ENCODE peak calls at places on chromosomes 3 and 15, in five cellular contexts. B is fibroblast of lung, A is NB4, X is IMR-90, G is A549. Q is an unnamed sample.

GRCh38 chr15:87477759-87478687 is 778.5 kb downstream of the NTRK3 start:
- DNase-seq in B (peak), A (peak), X (peak), G (peak), Q (peak)

GRCh38 chr3:26015752-26016151 is 225.9 kb downstream of the OXSM start:
- DNase-seq in B (no peak), A (no peak), X (no peak), G (no peak), Q (no peak)

GRCh38 chr3:155334897-155335883 is 41.7 kb upstream of the STRIT1 start:
- DNase-seq in B (no peak), A (peak), X (no peak), G (no peak), Q (no peak)

GRCh38 chr3:153162513-153163348 is 705 bp downstream of the RAP2B start:
- DNase-seq in B (peak), A (peak), X (peak), G (no peak), Q (peak)

GRCh38 chr3:56137406-56137805 is 330.9 kb downstream of the ERC2 start:
- DNase-seq in B (peak), A (no peak), X (no peak), G (no peak), Q (peak)

GRCh38 chr15:31151301-31152233 is 50.0 kb upstream of the TRPM1 start:
- DNase-seq in B (no peak), A (no peak), X (no peak), G (no peak), Q (no peak)

GRCh38 chr3:195062866-195063540 is 208.0 kb downstream of the XXYLT1 start:
- DNase-seq in B (no peak), A (no peak), X (no peak), G (no peak), Q (no peak)

GRCh38 chr3:50533346-50533745 is 29.9 kb upstream of the CACNA2D2 start:
- DNase-seq in B (no peak), A (no peak), X (no peak), G (no peak), Q (no peak)

GRCh38 chr15:42020713-42021273 is at the start of gene PLA2G4E:
- DNase-seq in B (no peak), A (no peak), X (no peak), G (no peak), Q (no peak)

GRCh38 chr3:21942328-21942727 is 191.3 kb upstream of the ZNF385D start:
- DNase-seq in B (peak), A (no peak), X (peak), G (no peak), Q (peak)

GRCh38 chr3:124802702-124803101 is 72.5 kb downstream of the UMPS start:
- DNase-seq in B (no peak), A (no peak), X (no peak), G (no peak), Q (no peak)

DNA sequence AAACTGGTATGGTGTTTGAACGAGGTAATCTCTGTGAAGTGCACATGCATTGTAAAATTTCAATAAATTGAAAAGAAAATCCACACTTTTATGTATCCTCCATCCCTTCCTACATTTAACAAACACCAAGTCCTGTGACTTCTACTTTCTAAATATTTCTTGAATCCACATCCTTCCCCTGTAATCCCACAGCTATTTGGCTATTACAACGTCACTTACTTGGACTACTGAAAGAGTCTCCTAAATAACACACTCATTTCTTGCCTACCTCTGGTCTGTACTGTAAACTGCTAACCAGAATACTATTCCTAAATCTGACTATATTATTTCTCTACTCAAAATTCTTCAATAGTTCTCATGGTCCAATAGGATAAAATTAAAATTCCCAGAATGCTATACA is 176.1 kb downstream of the NEK10 start:
- DNase-seq in B (no peak), A (no peak), X (no peak), G (no peak), Q (peak)
- H3K4me3 ChIP-seq in B (no peak), A (no peak), X (no peak), G (no peak), Q (no peak)

GRCh38 chr3:109331692-109332091 is 5.7 kb downstream of the DPPA4 start:
- DNase-seq in B (no peak), A (no peak), X (no peak), G (no peak), Q (no peak)
- H3K4me3 ChIP-seq in B (no peak), A (no peak), X (no peak), G (no peak), Q (no peak)

DNA sequence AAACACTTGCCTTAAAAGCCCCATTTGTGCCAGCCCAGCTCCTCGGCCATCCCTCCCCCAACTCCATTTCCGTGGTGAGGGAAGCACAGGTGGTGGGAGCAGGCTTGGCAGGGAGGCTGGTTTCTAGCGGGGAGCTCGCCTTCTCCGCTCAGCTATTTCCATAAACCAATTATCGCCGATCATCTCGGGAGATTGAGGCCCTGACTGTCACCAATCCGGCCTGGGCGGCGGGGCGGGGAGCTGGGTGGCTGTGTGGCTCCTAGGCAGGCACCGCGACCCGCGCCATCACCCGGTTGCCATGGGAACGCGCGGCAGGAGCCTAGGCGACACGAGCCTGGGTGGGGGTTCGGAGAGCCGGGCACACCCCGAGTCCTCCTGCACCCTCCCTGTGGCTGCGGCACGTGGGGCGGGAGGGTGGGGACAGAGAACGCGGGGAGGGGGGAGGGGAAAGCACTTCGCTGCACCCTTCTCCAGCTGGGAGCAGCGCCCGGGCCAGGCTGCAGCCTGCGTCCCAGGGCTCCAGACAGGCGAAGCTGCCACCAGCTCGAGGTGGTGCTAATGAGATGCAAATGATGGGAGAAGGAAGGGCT is 9.3 kb downstream of the CCDC33 start:
- DNase-seq in B (no peak), A (no peak), X (no peak), G (no peak), Q (no peak)
- H3K4me3 ChIP-seq in B (no peak), A (no peak), X (no peak), G (no peak), Q (no peak)

GRCh38 chr3:136750922-136751258 is 1.3 kb downstream of the STAG1 start:
- DNase-seq in B (peak), A (no peak), X (peak), G (no peak), Q (peak)

GRCh38 chr3:136751259-136752045 is 726 bp downstream of the STAG1 start:
- DNase-seq in B (peak), A (peak), X (peak), G (no peak), Q (peak)

GRCh38 chr3:136749106-136749505 is 3.1 kb downstream of the STAG1 start:
- DNase-seq in B (no peak), A (peak), X (no peak), G (no peak), Q (no peak)

GRCh38 chr3:136752046-136752326 is 192 bp downstream of the STAG1 start:
- DNase-seq in B (no peak), A (no peak), X (no peak), G (no peak), Q (no peak)

GRCh38 chr3:136750209-136750921 is 1.8 kb downstream of the STAG1 start:
- DNase-seq in B (peak), A (peak), X (no peak), G (no peak), Q (no peak)
- H3K4me3 ChIP-seq in B (peak), A (peak), X (peak), G (peak), Q (peak)

DNA sequence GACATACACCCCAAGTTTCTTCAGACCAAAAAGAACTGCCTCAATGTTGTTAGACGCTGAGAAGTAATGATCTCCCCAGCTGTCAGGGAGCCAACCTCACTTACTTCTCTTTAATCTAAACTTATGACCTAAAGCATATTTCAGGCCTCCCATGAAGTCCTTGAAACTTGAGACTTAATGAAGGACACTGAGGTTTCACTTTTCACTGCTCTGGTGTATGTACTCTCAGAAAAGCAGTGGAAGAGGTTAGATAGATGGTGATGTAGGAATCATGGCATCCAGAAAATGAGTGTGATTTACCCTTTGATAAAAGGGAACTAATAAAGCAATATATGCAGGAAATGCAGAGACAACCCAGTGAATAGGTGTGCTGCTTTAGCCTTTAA is 95.5 kb upstream of the CTDSPL start:
- DNase-seq in B (peak), A (no peak), X (no peak), G (no peak), Q (no peak)
- H3K4me3 ChIP-seq in B (no peak), A (no peak), X (no peak), G (no peak), Q (no peak)

GRCh38 chr3:15273214-15273613 is 59.2 kb downstream of the SH3BP5 start:
- DNase-seq in B (no peak), A (peak), X (no peak), G (no peak), Q (no peak)

GRCh38 chr3:15279200-15279599 is 53.2 kb downstream of the SH3BP5 start:
- DNase-seq in B (no peak), A (no peak), X (no peak), G (no peak), Q (no peak)

GRCh38 chr3:15272431-15273196 is 59.8 kb downstream of the SH3BP5 start:
- DNase-seq in B (no peak), A (no peak), X (no peak), G (no peak), Q (no peak)

GRCh38 chr3:15277861-15278260 is 54.5 kb downstream of the SH3BP5 start:
- DNase-seq in B (no peak), A (no peak), X (no peak), G (no peak), Q (no peak)

GRCh38 chr3:15276028-15276717 is 56.2 kb downstream of the SH3BP5 start:
- DNase-seq in B (no peak), A (no peak), X (no peak), G (no peak), Q (peak)
- H3K4me3 ChIP-seq in B (no peak), A (no peak), X (no peak), G (no peak), Q (no peak)

GRCh38 chr15:62770111-62770660 is 272.4 kb upstream of the TPM1 start:
- DNase-seq in B (no peak), A (no peak), X (peak), G (no peak), Q (no peak)

GRCh38 chr15:62770752-62771151 is 271.8 kb upstream of the TPM1 start:
- DNase-seq in B (peak), A (no peak), X (peak), G (no peak), Q (peak)

GRCh38 chr15:62769604-62770003 is 272.9 kb upstream of the TPM1 start:
- DNase-seq in B (peak), A (no peak), X (peak), G (no peak), Q (peak)

GRCh38 chr15:62765916-62766315 is 276.6 kb upstream of the TPM1 start:
- DNase-seq in B (no peak), A (no peak), X (no peak), G (no peak), Q (no peak)

DNA sequence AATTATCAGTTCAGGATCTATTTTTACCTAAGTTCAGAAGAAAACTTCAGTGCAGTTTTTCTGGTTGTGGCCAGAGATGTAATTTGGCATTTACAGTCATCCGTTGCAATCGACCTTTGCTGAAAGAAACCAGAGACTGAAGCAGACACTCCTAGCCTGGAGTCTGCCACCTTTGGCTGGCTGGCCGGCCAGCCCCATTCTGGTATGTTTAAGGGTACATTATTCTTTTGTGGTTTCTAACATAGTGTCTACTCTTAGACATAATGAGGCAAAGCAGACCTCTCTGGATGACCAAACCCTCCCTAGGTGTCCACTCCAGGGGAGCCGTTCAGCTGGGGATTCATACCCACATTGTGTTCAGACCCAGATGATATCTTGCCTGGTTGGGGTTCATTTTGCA is 275.9 kb upstream of the TPM1 start:
- DNase-seq in B (no peak), A (no peak), X (no peak), G (no peak), Q (no peak)
- H3K4me3 ChIP-seq in B (no peak), A (no peak), X (no peak), G (no peak), Q (no peak)

GRCh38 chr15:91866971-91867372 is 13.5 kb downstream of the SLCO3A1 start:
- DNase-seq in B (peak), A (no peak), X (no peak), G (no peak), Q (no peak)

GRCh38 chr15:91865486-91865885 is 12.0 kb downstream of the SLCO3A1 start:
- DNase-seq in B (no peak), A (no peak), X (no peak), G (no peak), Q (no peak)

GRCh38 chr15:91865903-91866302 is 12.4 kb downstream of the SLCO3A1 start:
- DNase-seq in B (no peak), A (no peak), X (peak), G (no peak), Q (peak)

GRCh38 chr15:91866371-91866905 is 12.9 kb downstream of the SLCO3A1 start:
- DNase-seq in B (peak), A (no peak), X (peak), G (no peak), Q (peak)

DNA sequence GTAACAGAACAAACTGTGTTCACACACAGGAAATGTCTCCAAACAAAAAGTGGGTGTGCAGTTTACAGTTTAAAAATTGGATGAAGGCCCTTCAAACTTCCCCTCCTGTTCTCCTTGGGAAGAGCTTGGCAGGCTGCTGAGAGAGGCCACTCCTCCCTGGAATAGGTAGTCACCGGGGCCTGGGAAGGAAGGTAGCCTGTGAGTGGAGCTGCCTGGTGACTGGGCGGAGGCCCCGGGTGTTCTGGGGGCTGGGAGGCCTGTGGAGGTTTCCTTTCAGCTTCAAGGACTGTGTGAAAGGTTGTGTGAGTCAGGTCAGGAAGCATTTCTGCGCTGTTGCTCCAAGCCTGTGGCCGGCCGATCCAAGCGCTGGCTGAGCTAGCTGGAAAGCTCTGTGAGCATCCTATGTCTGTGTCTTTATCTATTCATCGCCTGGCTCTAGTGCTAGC is 14.1 kb downstream of the SLCO3A1 start:
- DNase-seq in B (peak), A (no peak), X (peak), G (peak), Q (peak)
- H3K4me3 ChIP-seq in B (no peak), A (no peak), X (no peak), G (no peak), Q (no peak)

Q was measured in astrocyte.